ENCODE peak calls at places on chromosome 22, in ten cellular contexts. One of them, this sample, is unnamed.

GRCh38 chr22:42344391-42344861 is 74.0 kb upstream of the TCF20 start:
- DNase-seq in stomach: peak
- DNase-seq in fibroblast of mammary gland: no peak
- DNase-seq in NCI-H460: no peak
- DNase-seq in stimulated activated naive CD8-positive, alpha-beta T cell treated with anti-CD3 and anti-CD28 coated beads, Interleukin-15, Interleukin-2, amounts not matched to agents 100 U/mL and 50 U/mL, for 24 hours: no peak
- DNase-seq in mesenteric fat pad: no peak
- DNase-seq in coronary artery: no peak
- DNase-seq in left ventricle myocardium inferior: peak
- DNase-seq in activated T-cell treated with anti-CD3 and anti-CD28 coated beads for 1 hour: no peak
- DNase-seq in right lobe of liver: no peak
- DNase-seq in this sample: no peak

GRCh38 chr22:46994265-46994664 is 231.8 kb downstream of the TBC1D22A start:
- DNase-seq in NCI-H460: no peak
- DNase-seq in stomach: peak
- DNase-seq in activated T-cell treated with anti-CD3 and anti-CD28 coated beads for 1 hour: no peak
- DNase-seq in fibroblast of mammary gland: no peak
- DNase-seq in left ventricle myocardium inferior: no peak
- DNase-seq in stimulated activated naive CD8-positive, alpha-beta T cell treated with anti-CD3 and anti-CD28 coated beads, Interleukin-15, Interleukin-2, amounts not matched to agents 100 U/mL and 50 U/mL, for 24 hours: no peak
- DNase-seq in coronary artery: no peak
- DNase-seq in mesenteric fat pad: peak
- DNase-seq in right lobe of liver: no peak
- DNase-seq in this sample: no peak

GRCh38 chr22:42994276-42994916 is 20.6 kb downstream of the PACSIN2 start:
- DNase-seq in right lobe of liver: no peak
- DNase-seq in fibroblast of mammary gland: no peak
- DNase-seq in activated T-cell treated with anti-CD3 and anti-CD28 coated beads for 1 hour: no peak
- DNase-seq in coronary artery: no peak
- DNase-seq in mesenteric fat pad: no peak
- DNase-seq in NCI-H460: no peak
- DNase-seq in stimulated activated naive CD8-positive, alpha-beta T cell treated with anti-CD3 and anti-CD28 coated beads, Interleukin-15, Interleukin-2, amounts not matched to agents 100 U/mL and 50 U/mL, for 24 hours: no peak
- DNase-seq in stomach: peak
- DNase-seq in left ventricle myocardium inferior: no peak
- DNase-seq in this sample: no peak

GRCh38 chr22:24185501-24186351 is 4.4 kb downstream of the SUSD2 start:
- DNase-seq in left ventricle myocardium inferior: peak
- DNase-seq in fibroblast of mammary gland: no peak
- DNase-seq in stomach: no peak
- DNase-seq in activated T-cell treated with anti-CD3 and anti-CD28 coated beads for 1 hour: no peak
- DNase-seq in NCI-H460: no peak
- DNase-seq in coronary artery: no peak
- DNase-seq in stimulated activated naive CD8-positive, alpha-beta T cell treated with anti-CD3 and anti-CD28 coated beads, Interleukin-15, Interleukin-2, amounts not matched to agents 100 U/mL and 50 U/mL, for 24 hours: no peak
- DNase-seq in mesenteric fat pad: no peak
- DNase-seq in right lobe of liver: no peak
- DNase-seq in this sample: no peak

GRCh38 chr22:49970528-49971231 is 10.1 kb downstream of the PIM3 start:
- DNase-seq in NCI-H460: peak
- DNase-seq in stimulated activated naive CD8-positive, alpha-beta T cell treated with anti-CD3 and anti-CD28 coated beads, Interleukin-15, Interleukin-2, amounts not matched to agents 100 U/mL and 50 U/mL, for 24 hours: peak
- DNase-seq in coronary artery: peak
- DNase-seq in left ventricle myocardium inferior: peak
- DNase-seq in activated T-cell treated with anti-CD3 and anti-CD28 coated beads for 1 hour: peak
- DNase-seq in mesenteric fat pad: peak
- DNase-seq in fibroblast of mammary gland: peak
- DNase-seq in stomach: peak
- DNase-seq in right lobe of liver: peak
- DNase-seq in this sample: peak

GRCh38 chr22:44090571-44090905 is 66.4 kb downstream of the PARVB start:
- DNase-seq in coronary artery: no peak
- DNase-seq in stimulated activated naive CD8-positive, alpha-beta T cell treated with anti-CD3 and anti-CD28 coated beads, Interleukin-15, Interleukin-2, amounts not matched to agents 100 U/mL and 50 U/mL, for 24 hours: no peak
- DNase-seq in activated T-cell treated with anti-CD3 and anti-CD28 coated beads for 1 hour: no peak
- DNase-seq in mesenteric fat pad: no peak
- DNase-seq in left ventricle myocardium inferior: no peak
- DNase-seq in right lobe of liver: no peak
- DNase-seq in stomach: no peak
- DNase-seq in fibroblast of mammary gland: no peak
- DNase-seq in NCI-H460: no peak
- DNase-seq in this sample: no peak

GRCh38 chr22:37331811-37332536 is 49.7 kb downstream of the CYTH4 start:
- DNase-seq in fibroblast of mammary gland: no peak
- DNase-seq in stomach: no peak
- DNase-seq in activated T-cell treated with anti-CD3 and anti-CD28 coated beads for 1 hour: no peak
- DNase-seq in mesenteric fat pad: no peak
- DNase-seq in stimulated activated naive CD8-positive, alpha-beta T cell treated with anti-CD3 and anti-CD28 coated beads, Interleukin-15, Interleukin-2, amounts not matched to agents 100 U/mL and 50 U/mL, for 24 hours: no peak
- DNase-seq in coronary artery: no peak
- DNase-seq in NCI-H460: no peak
- DNase-seq in left ventricle myocardium inferior: no peak
- DNase-seq in right lobe of liver: no peak
- DNase-seq in this sample: no peak

GRCh38 chr22:46600397-46600796 is 19.8 kb upstream of the GRAMD4 start:
- DNase-seq in activated T-cell treated with anti-CD3 and anti-CD28 coated beads for 1 hour: no peak
- DNase-seq in mesenteric fat pad: no peak
- DNase-seq in coronary artery: no peak
- DNase-seq in right lobe of liver: no peak
- DNase-seq in stimulated activated naive CD8-positive, alpha-beta T cell treated with anti-CD3 and anti-CD28 coated beads, Interleukin-15, Interleukin-2, amounts not matched to agents 100 U/mL and 50 U/mL, for 24 hours: no peak
- DNase-seq in fibroblast of mammary gland: no peak
- DNase-seq in stomach: no peak
- DNase-seq in left ventricle myocardium inferior: no peak
- DNase-seq in NCI-H460: no peak
- DNase-seq in this sample: no peak

GRCh38 chr22:30943368-30943767 is 25.2 kb downstream of the MORC2 start:
- DNase-seq in stimulated activated naive CD8-positive, alpha-beta T cell treated with anti-CD3 and anti-CD28 coated beads, Interleukin-15, Interleukin-2, amounts not matched to agents 100 U/mL and 50 U/mL, for 24 hours: peak
- DNase-seq in left ventricle myocardium inferior: no peak
- DNase-seq in NCI-H460: no peak
- DNase-seq in mesenteric fat pad: no peak
- DNase-seq in coronary artery: no peak
- DNase-seq in right lobe of liver: no peak
- DNase-seq in stomach: no peak
- DNase-seq in fibroblast of mammary gland: no peak
- DNase-seq in activated T-cell treated with anti-CD3 and anti-CD28 coated beads for 1 hour: peak
- DNase-seq in this sample: no peak

GRCh38 chr22:42684462-42685195 is 35.4 kb upstream of the CYB5R3 start:
- DNase-seq in stomach: no peak
- DNase-seq in right lobe of liver: no peak
- DNase-seq in left ventricle myocardium inferior: no peak
- DNase-seq in stimulated activated naive CD8-positive, alpha-beta T cell treated with anti-CD3 and anti-CD28 coated beads, Interleukin-15, Interleukin-2, amounts not matched to agents 100 U/mL and 50 U/mL, for 24 hours: no peak
- DNase-seq in coronary artery: no peak
- DNase-seq in mesenteric fat pad: no peak
- DNase-seq in NCI-H460: no peak
- DNase-seq in fibroblast of mammary gland: peak
- DNase-seq in activated T-cell treated with anti-CD3 and anti-CD28 coated beads for 1 hour: no peak
- DNase-seq in this sample: no peak

GRCh38 chr22:39316440-39317083 is 2.9 kb downstream of the RPL3 start:
- DNase-seq in left ventricle myocardium inferior: peak
- DNase-seq in stimulated activated naive CD8-positive, alpha-beta T cell treated with anti-CD3 and anti-CD28 coated beads, Interleukin-15, Interleukin-2, amounts not matched to agents 100 U/mL and 50 U/mL, for 24 hours: peak
- DNase-seq in mesenteric fat pad: no peak
- DNase-seq in right lobe of liver: peak
- DNase-seq in activated T-cell treated with anti-CD3 and anti-CD28 coated beads for 1 hour: peak
- DNase-seq in coronary artery: no peak
- DNase-seq in stomach: peak
- DNase-seq in NCI-H460: peak
- DNase-seq in fibroblast of mammary gland: peak
- DNase-seq in this sample: peak

GRCh38 chr22:20970939-20971657 is 4.0 kb downstream of the AIFM3 start:
- DNase-seq in activated T-cell treated with anti-CD3 and anti-CD28 coated beads for 1 hour: no peak
- DNase-seq in stimulated activated naive CD8-positive, alpha-beta T cell treated with anti-CD3 and anti-CD28 coated beads, Interleukin-15, Interleukin-2, amounts not matched to agents 100 U/mL and 50 U/mL, for 24 hours: no peak
- DNase-seq in right lobe of liver: no peak
- DNase-seq in left ventricle myocardium inferior: no peak
- DNase-seq in NCI-H460: no peak
- DNase-seq in stomach: no peak
- DNase-seq in fibroblast of mammary gland: no peak
- DNase-seq in mesenteric fat pad: no peak
- DNase-seq in coronary artery: no peak
- DNase-seq in this sample: no peak

GRCh38 chr22:37062657-37063381 is 11.3 kb downstream of the KCTD17 start:
- DNase-seq in stomach: no peak
- DNase-seq in right lobe of liver: no peak
- DNase-seq in mesenteric fat pad: no peak
- DNase-seq in NCI-H460: no peak
- DNase-seq in activated T-cell treated with anti-CD3 and anti-CD28 coated beads for 1 hour: no peak
- DNase-seq in fibroblast of mammary gland: no peak
- DNase-seq in coronary artery: no peak
- DNase-seq in stimulated activated naive CD8-positive, alpha-beta T cell treated with anti-CD3 and anti-CD28 coated beads, Interleukin-15, Interleukin-2, amounts not matched to agents 100 U/mL and 50 U/mL, for 24 hours: no peak
- DNase-seq in left ventricle myocardium inferior: no peak
- DNase-seq in this sample: no peak

GRCh38 chr22:41436322-41437113 is 10.1 kb downstream of the TOB2 start:
- DNase-seq in fibroblast of mammary gland: no peak
- DNase-seq in left ventricle myocardium inferior: no peak
- DNase-seq in activated T-cell treated with anti-CD3 and anti-CD28 coated beads for 1 hour: no peak
- DNase-seq in right lobe of liver: no peak
- DNase-seq in mesenteric fat pad: no peak
- DNase-seq in stimulated activated naive CD8-positive, alpha-beta T cell treated with anti-CD3 and anti-CD28 coated beads, Interleukin-15, Interleukin-2, amounts not matched to agents 100 U/mL and 50 U/mL, for 24 hours: no peak
- DNase-seq in coronary artery: no peak
- DNase-seq in NCI-H460: no peak
- DNase-seq in stomach: no peak
- DNase-seq in this sample: no peak

GRCh38 chr22:38240734-38241252 is 32.0 kb downstream of the TMEM184B start:
- DNase-seq in left ventricle myocardium inferior: no peak
- DNase-seq in NCI-H460: peak
- DNase-seq in stomach: peak
- DNase-seq in stimulated activated naive CD8-positive, alpha-beta T cell treated with anti-CD3 and anti-CD28 coated beads, Interleukin-15, Interleukin-2, amounts not matched to agents 100 U/mL and 50 U/mL, for 24 hours: no peak
- DNase-seq in right lobe of liver: no peak
- DNase-seq in mesenteric fat pad: no peak
- DNase-seq in coronary artery: no peak
- DNase-seq in activated T-cell treated with anti-CD3 and anti-CD28 coated beads for 1 hour: no peak
- DNase-seq in fibroblast of mammary gland: peak
- DNase-seq in this sample: no peak

GRCh38 chr22:48666620-48667019 is 1161.1 kb downstream of the BRD1 start:
- DNase-seq in right lobe of liver: no peak
- DNase-seq in stomach: no peak
- DNase-seq in activated T-cell treated with anti-CD3 and anti-CD28 coated beads for 1 hour: no peak
- DNase-seq in NCI-H460: no peak
- DNase-seq in fibroblast of mammary gland: no peak
- DNase-seq in stimulated activated naive CD8-positive, alpha-beta T cell treated with anti-CD3 and anti-CD28 coated beads, Interleukin-15, Interleukin-2, amounts not matched to agents 100 U/mL and 50 U/mL, for 24 hours: no peak
- DNase-seq in mesenteric fat pad: no peak
- DNase-seq in coronary artery: no peak
- DNase-seq in left ventricle myocardium inferior: no peak
- DNase-seq in this sample: no peak

GRCh38 chr22:31635638-31636306 is 26.2 kb downstream of the PISD start:
- DNase-seq in left ventricle myocardium inferior: no peak
- DNase-seq in right lobe of liver: peak
- DNase-seq in stimulated activated naive CD8-positive, alpha-beta T cell treated with anti-CD3 and anti-CD28 coated beads, Interleukin-15, Interleukin-2, amounts not matched to agents 100 U/mL and 50 U/mL, for 24 hours: no peak
- DNase-seq in fibroblast of mammary gland: no peak
- DNase-seq in NCI-H460: no peak
- DNase-seq in stomach: peak
- DNase-seq in coronary artery: no peak
- DNase-seq in mesenteric fat pad: no peak
- DNase-seq in activated T-cell treated with anti-CD3 and anti-CD28 coated beads for 1 hour: no peak
- DNase-seq in this sample: no peak

GRCh38 chr22:21960200-21961126 is 7.8 kb upstream of the PPM1F start:
- DNase-seq in NCI-H460: no peak
- DNase-seq in fibroblast of mammary gland: no peak
- DNase-seq in stomach: no peak
- DNase-seq in left ventricle myocardium inferior: no peak
- DNase-seq in activated T-cell treated with anti-CD3 and anti-CD28 coated beads for 1 hour: no peak
- DNase-seq in right lobe of liver: no peak
- DNase-seq in stimulated activated naive CD8-positive, alpha-beta T cell treated with anti-CD3 and anti-CD28 coated beads, Interleukin-15, Interleukin-2, amounts not matched to agents 100 U/mL and 50 U/mL, for 24 hours: no peak
- DNase-seq in mesenteric fat pad: no peak
- DNase-seq in coronary artery: no peak
- DNase-seq in this sample: no peak

GRCh38 chr22:43720718-43721117 is 91.4 kb downstream of the EFCAB6 start:
- DNase-seq in left ventricle myocardium inferior: no peak
- DNase-seq in stimulated activated naive CD8-positive, alpha-beta T cell treated with anti-CD3 and anti-CD28 coated beads, Interleukin-15, Interleukin-2, amounts not matched to agents 100 U/mL and 50 U/mL, for 24 hours: no peak
- DNase-seq in stomach: no peak
- DNase-seq in mesenteric fat pad: no peak
- DNase-seq in fibroblast of mammary gland: no peak
- DNase-seq in NCI-H460: no peak
- DNase-seq in right lobe of liver: no peak
- DNase-seq in coronary artery: no peak
- DNase-seq in activated T-cell treated with anti-CD3 and anti-CD28 coated beads for 1 hour: no peak
- DNase-seq in this sample: no peak

GRCh38 chr22:36026741-36027140 is 1.9 kb downstream of the RBFOX2 start:
- DNase-seq in stimulated activated naive CD8-positive, alpha-beta T cell treated with anti-CD3 and anti-CD28 coated beads, Interleukin-15, Interleukin-2, amounts not matched to agents 100 U/mL and 50 U/mL, for 24 hours: no peak
- DNase-seq in stomach: no peak
- DNase-seq in left ventricle myocardium inferior: no peak
- DNase-seq in fibroblast of mammary gland: peak
- DNase-seq in activated T-cell treated with anti-CD3 and anti-CD28 coated beads for 1 hour: no peak
- DNase-seq in right lobe of liver: no peak
- DNase-seq in NCI-H460: no peak
- DNase-seq in mesenteric fat pad: no peak
- DNase-seq in coronary artery: no peak
- DNase-seq in this sample: no peak

GRCh38 chr22:39518996-39519680 is 1.2 kb upstream of the ATF4 start:
- DNase-seq in stimulated activated naive CD8-positive, alpha-beta T cell treated with anti-CD3 and anti-CD28 coated beads, Interleukin-15, Interleukin-2, amounts not matched to agents 100 U/mL and 50 U/mL, for 24 hours: no peak
- DNase-seq in left ventricle myocardium inferior: no peak
- DNase-seq in fibroblast of mammary gland: peak
- DNase-seq in activated T-cell treated with anti-CD3 and anti-CD28 coated beads for 1 hour: no peak
- DNase-seq in right lobe of liver: no peak
- DNase-seq in NCI-H460: no peak
- DNase-seq in stomach: no peak
- DNase-seq in coronary artery: peak
- DNase-seq in mesenteric fat pad: no peak
- DNase-seq in this sample: peak

GRCh38 chr22:26027341-26027740 is 141.9 kb upstream of the SEZ6L start:
- DNase-seq in activated T-cell treated with anti-CD3 and anti-CD28 coated beads for 1 hour: no peak
- DNase-seq in mesenteric fat pad: no peak
- DNase-seq in left ventricle myocardium inferior: no peak
- DNase-seq in NCI-H460: no peak
- DNase-seq in coronary artery: no peak
- DNase-seq in right lobe of liver: no peak
- DNase-seq in fibroblast of mammary gland: no peak
- DNase-seq in stomach: no peak
- DNase-seq in stimulated activated naive CD8-positive, alpha-beta T cell treated with anti-CD3 and anti-CD28 coated beads, Interleukin-15, Interleukin-2, amounts not matched to agents 100 U/mL and 50 U/mL, for 24 hours: no peak
- DNase-seq in this sample: no peak

GRCh38 chr22:44665115-44665514 is 36.9 kb upstream of the PRR5 start:
- DNase-seq in activated T-cell treated with anti-CD3 and anti-CD28 coated beads for 1 hour: no peak
- DNase-seq in right lobe of liver: no peak
- DNase-seq in stimulated activated naive CD8-positive, alpha-beta T cell treated with anti-CD3 and anti-CD28 coated beads, Interleukin-15, Interleukin-2, amounts not matched to agents 100 U/mL and 50 U/mL, for 24 hours: no peak
- DNase-seq in mesenteric fat pad: no peak
- DNase-seq in coronary artery: no peak
- DNase-seq in left ventricle myocardium inferior: peak
- DNase-seq in fibroblast of mammary gland: no peak
- DNase-seq in stomach: no peak
- DNase-seq in NCI-H460: no peak
- DNase-seq in this sample: no peak

GRCh38 chr22:24426859-24427499 is 420 bp upstream of the ADORA2A start:
- DNase-seq in stimulated activated naive CD8-positive, alpha-beta T cell treated with anti-CD3 and anti-CD28 coated beads, Interleukin-15, Interleukin-2, amounts not matched to agents 100 U/mL and 50 U/mL, for 24 hours: no peak
- DNase-seq in right lobe of liver: no peak
- DNase-seq in NCI-H460: no peak
- DNase-seq in fibroblast of mammary gland: no peak
- DNase-seq in stomach: no peak
- DNase-seq in coronary artery: no peak
- DNase-seq in left ventricle myocardium inferior: no peak
- DNase-seq in mesenteric fat pad: no peak
- DNase-seq in activated T-cell treated with anti-CD3 and anti-CD28 coated beads for 1 hour: no peak
- DNase-seq in this sample: no peak

GRCh38 chr22:44360686-44361381 is 48.1 kb upstream of the SHISAL1 start:
- DNase-seq in right lobe of liver: no peak
- DNase-seq in stomach: peak
- DNase-seq in left ventricle myocardium inferior: peak
- DNase-seq in mesenteric fat pad: no peak
- DNase-seq in fibroblast of mammary gland: peak
- DNase-seq in stimulated activated naive CD8-positive, alpha-beta T cell treated with anti-CD3 and anti-CD28 coated beads, Interleukin-15, Interleukin-2, amounts not matched to agents 100 U/mL and 50 U/mL, for 24 hours: no peak
- DNase-seq in coronary artery: peak
- DNase-seq in NCI-H460: peak
- DNase-seq in activated T-cell treated with anti-CD3 and anti-CD28 coated beads for 1 hour: no peak
- DNase-seq in this sample: no peak

GRCh38 chr22:17084554-17085276 is at the start of gene IL17RA:
- DNase-seq in left ventricle myocardium inferior: peak
- DNase-seq in activated T-cell treated with anti-CD3 and anti-CD28 coated beads for 1 hour: peak
- DNase-seq in right lobe of liver: peak
- DNase-seq in coronary artery: peak
- DNase-seq in NCI-H460: peak
- DNase-seq in fibroblast of mammary gland: peak
- DNase-seq in mesenteric fat pad: peak
- DNase-seq in stomach: peak
- DNase-seq in stimulated activated naive CD8-positive, alpha-beta T cell treated with anti-CD3 and anti-CD28 coated beads, Interleukin-15, Interleukin-2, amounts not matched to agents 100 U/mL and 50 U/mL, for 24 hours: peak
- DNase-seq in this sample: peak

GRCh38 chr22:37906364-37907008 is 389 bp downstream of the MICALL1 start:
- DNase-seq in activated T-cell treated with anti-CD3 and anti-CD28 coated beads for 1 hour: peak
- DNase-seq in left ventricle myocardium inferior: peak
- DNase-seq in NCI-H460: no peak
- DNase-seq in mesenteric fat pad: no peak
- DNase-seq in right lobe of liver: no peak
- DNase-seq in stimulated activated naive CD8-positive, alpha-beta T cell treated with anti-CD3 and anti-CD28 coated beads, Interleukin-15, Interleukin-2, amounts not matched to agents 100 U/mL and 50 U/mL, for 24 hours: peak
- DNase-seq in stomach: no peak
- DNase-seq in coronary artery: no peak
- DNase-seq in fibroblast of mammary gland: no peak
- DNase-seq in this sample: no peak

GRCh38 chr22:50445880-50446707 is 28.7 kb downstream of the SBF1 start:
- DNase-seq in mesenteric fat pad: no peak
- DNase-seq in coronary artery: no peak
- DNase-seq in right lobe of liver: no peak
- DNase-seq in stomach: no peak
- DNase-seq in fibroblast of mammary gland: no peak
- DNase-seq in NCI-H460: no peak
- DNase-seq in stimulated activated naive CD8-positive, alpha-beta T cell treated with anti-CD3 and anti-CD28 coated beads, Interleukin-15, Interleukin-2, amounts not matched to agents 100 U/mL and 50 U/mL, for 24 hours: no peak
- DNase-seq in activated T-cell treated with anti-CD3 and anti-CD28 coated beads for 1 hour: no peak
- DNase-seq in left ventricle myocardium inferior: no peak
- DNase-seq in this sample: no peak

This sample was measured in NCI-H1436.